ENCODE peak calls at places on chromosome 21, in four cellular contexts. O is HepG2, G is GM12878, Z is K562. B is an unnamed sample.

GRCh38 chr21:27212444-27212843 is 245.6 kb upstream of the ADAMTS5 start:
- DNase-seq in O (no peak), Z (no peak), G (no peak), B (no peak)

GRCh38 chr21:43190544-43191340 is 21.9 kb downstream of the CRYAA start:
- DNase-seq in O (no peak), G (no peak), Z (no peak), B (no peak)

GRCh38 chr21:37793660-37794059 is 122.6 kb downstream of the KCNJ6 start:
- DNase-seq in G (no peak), O (no peak), Z (no peak), B (no peak)

GRCh38 chr21:43740497-43741156 is 21.7 kb downstream of the PDXK start:
- DNase-seq in O (no peak), G (no peak), Z (no peak), B (peak)

GRCh38 chr21:44817914-44818635 is at the start of gene SUMO3:
- DNase-seq in Z (peak), O (peak), G (no peak), B (peak)

GRCh38 chr21:17191346-17191993 is 321.4 kb upstream of the CXADR start:
- DNase-seq in G (no peak), Z (no peak), O (no peak), B (no peak)

GRCh38 chr21:42794551-42794950 is 84.8 kb downstream of the WDR4 start:
- DNase-seq in O (no peak), Z (no peak), G (no peak), B (no peak)

GRCh38 chr21:31557956-31558838 is 101.3 kb upstream of the SOD1 start:
- DNase-seq in O (no peak), Z (no peak), G (no peak), B (peak)

GRCh38 chr21:17730782-17731181 is 88.4 kb downstream of the C21orf91 start:
- DNase-seq in O (no peak), G (no peak), Z (no peak), B (no peak)

GRCh38 chr21:27406297-27407009 is 439.6 kb upstream of the ADAMTS5 start:
- DNase-seq in Z (no peak), G (no peak), O (no peak), B (no peak)

GRCh38 chr21:42254631-42255030 is 35.7 kb downstream of the ABCG1 start:
- DNase-seq in O (no peak), Z (no peak), G (no peak), B (no peak)

GRCh38 chr21:44495641-44496040 is 40.3 kb downstream of the LRRC3 start:
- DNase-seq in G (no peak), Z (no peak), O (no peak), B (no peak)

GRCh38 chr21:44428281-44428942 is 26.9 kb upstream of the LRRC3 start:
- DNase-seq in O (peak), G (no peak), Z (peak), B (peak)

GRCh38 chr21:42495027-42495426 is 997 bp downstream of the RSPH1 start:
- DNase-seq in G (no peak), O (no peak), Z (no peak), B (no peak)

GRCh38 chr21:38386967-38387366 is 111.3 kb downstream of the ERG start:
- DNase-seq in Z (no peak), G (no peak), O (no peak), B (no peak)

GRCh38 chr21:15422761-15423160 is 307.0 kb upstream of the USP25 start:
- DNase-seq in G (no peak), O (no peak), Z (no peak), B (no peak)

GRCh38 chr21:37436180-37436579 is 69.6 kb downstream of the DYRK1A start:
- DNase-seq in G (no peak), O (no peak), Z (no peak), B (no peak)

GRCh38 chr21:21712761-21713558 is 714.8 kb downstream of the NCAM2 start:
- DNase-seq in G (no peak), O (no peak), Z (no peak), B (no peak)

GRCh38 chr21:22993822-22994574 is 1995.8 kb downstream of the NCAM2 start:
- DNase-seq in G (no peak), Z (no peak), O (no peak), B (no peak)

GRCh38 chr21:14683021-14683420 is 136.9 kb upstream of the SAMSN1 start:
- DNase-seq in O (no peak), Z (no peak), G (no peak), B (no peak)

GRCh38 chr21:27813750-27814149 is 846.9 kb upstream of the ADAMTS5 start:
- DNase-seq in G (no peak), Z (no peak), O (no peak), B (no peak)

GRCh38 chr21:43273708-43274021 is 104.9 kb downstream of the CRYAA start:
- DNase-seq in O (no peak), G (no peak), Z (no peak), B (no peak)

GRCh38 chr21:41508415-41509205 is 652 bp upstream of the TMPRSS2 start:
- DNase-seq in O (no peak), G (no peak), Z (no peak), B (no peak)

DNA sequence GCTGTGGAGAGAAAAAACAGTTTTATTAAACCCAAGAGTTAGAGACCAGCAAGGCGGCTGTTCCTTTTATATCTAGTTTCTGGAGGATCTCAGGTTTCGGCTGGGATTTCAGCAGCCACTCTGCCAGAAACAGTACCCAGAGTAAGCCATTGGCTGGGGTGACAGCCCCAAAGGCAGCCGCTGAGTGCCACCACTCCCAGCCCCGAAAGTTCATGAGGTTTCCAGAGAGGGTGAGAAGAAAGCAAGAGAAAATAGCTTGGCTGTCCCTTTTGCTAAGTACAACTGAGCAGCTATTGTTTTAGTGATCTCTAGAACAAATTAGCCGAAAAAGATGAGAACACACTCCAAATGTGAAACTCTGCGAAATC is 1.2 kb downstream of the SH3BGR start:
- DNase-seq in O (no peak), Z (no peak), G (no peak), B (no peak)
- TF ChIP-seq JUND in O (no peak), Z (no peak), G (no peak), B (no peak)

GRCh38 chr21:33080776-33081175 is 10.8 kb downstream of the OLIG1 start:
- DNase-seq in G (no peak), Z (no peak), O (no peak), B (no peak)
- TF ChIP-seq JUND in G (no peak), Z (no peak), O (no peak), B (no peak)

DNA sequence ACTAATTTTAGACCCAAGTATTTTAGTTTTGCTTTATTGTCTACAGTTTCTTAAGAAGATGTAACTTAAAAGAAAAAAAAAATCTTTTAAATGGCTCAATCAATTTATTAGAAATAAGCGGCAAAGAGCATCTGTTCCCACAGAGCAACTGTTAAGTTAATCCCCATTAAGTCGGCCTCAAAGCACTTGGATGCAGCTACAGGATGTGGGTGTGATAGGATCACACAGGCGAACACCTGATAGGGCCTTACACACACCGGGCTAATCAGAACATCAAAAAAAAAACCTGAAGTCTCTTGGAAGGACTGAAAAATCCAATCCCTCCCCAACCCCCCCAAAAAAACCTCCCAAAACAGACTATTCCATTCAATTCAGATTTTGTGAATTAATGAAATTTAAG is 23.0 kb downstream of the APP start:
- DNase-seq in Z (no peak), G (no peak), O (no peak), B (no peak)
- TF ChIP-seq JUND in Z (no peak), G (no peak), O (no peak), B (no peak)

GRCh38 chr21:33924766-33925100 is 9.1 kb upstream of the ATP5PO start:
- DNase-seq in G (no peak), Z (no peak), O (no peak), B (no peak)

GRCh38 chr21:33924079-33924765 is 8.6 kb upstream of the ATP5PO start:
- DNase-seq in G (peak), O (peak), Z (peak), B (peak)
- TF ChIP-seq JUND in G (no peak), O (no peak), Z (no peak), B (no peak)

GRCh38 chr21:45983981-45984551 is 2.5 kb downstream of the COL6A1 start:
- DNase-seq in Z (no peak), O (no peak), G (no peak), B (no peak)

GRCh38 chr21:45986316-45987051 is 4.9 kb downstream of the COL6A1 start:
- DNase-seq in G (no peak), Z (no peak), O (no peak), B (no peak)

GRCh38 chr21:45984584-45985095 is 3.1 kb downstream of the COL6A1 start:
- DNase-seq in G (no peak), O (no peak), Z (no peak), B (no peak)

GRCh38 chr21:45987121-45987711 is 5.6 kb downstream of the COL6A1 start:
- DNase-seq in O (no peak), Z (no peak), G (no peak), B (no peak)

GRCh38 chr21:45985471-45986315 is 4.1 kb downstream of the COL6A1 start:
- DNase-seq in O (no peak), G (no peak), Z (no peak), B (no peak)
- TF ChIP-seq JUND in O (no peak), G (no peak), Z (no peak), B (no peak)

GRCh38 chr21:36008505-36008904 is 51.8 kb downstream of the SETD4 start:
- DNase-seq in G (no peak), O (no peak), Z (no peak), B (no peak)

GRCh38 chr21:36005879-36006400 is 54.4 kb downstream of the SETD4 start:
- DNase-seq in Z (no peak), G (no peak), O (no peak), B (no peak)

GRCh38 chr21:36004441-36004840 is 55.9 kb downstream of the SETD4 start:
- DNase-seq in G (peak), O (no peak), Z (peak), B (no peak)

GRCh38 chr21:36010801-36011200 is 49.5 kb downstream of the SETD4 start:
- DNase-seq in G (no peak), Z (no peak), O (no peak), B (no peak)

DNA sequence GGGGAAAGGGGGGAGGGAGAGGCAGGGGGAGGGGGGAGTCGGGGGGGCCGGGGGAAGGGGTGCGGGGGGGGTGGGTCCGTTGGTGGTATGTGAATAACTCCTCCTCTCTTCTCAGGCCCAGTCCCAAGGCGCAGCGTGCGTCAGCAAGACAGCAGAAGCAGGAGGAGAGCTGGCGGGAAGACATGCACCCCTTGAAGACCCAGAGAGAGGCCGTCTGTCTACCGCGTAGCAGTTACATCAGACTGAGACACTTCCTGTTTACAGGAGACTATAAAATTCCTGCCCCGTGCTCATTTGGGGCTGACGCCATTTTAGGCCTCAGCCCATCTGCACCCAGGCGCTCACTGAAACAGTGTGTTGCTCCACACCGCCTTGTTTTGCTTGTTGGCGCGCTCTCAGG is 55.3 kb downstream of the SETD4 start:
- DNase-seq in O (no peak), G (no peak), Z (peak), B (no peak)
- TF ChIP-seq JUND in O (no peak), G (no peak), Z (no peak), B (no peak)

GRCh38 chr21:29018540-29018939 is 609 bp downstream of the RWDD2B start:
- DNase-seq in Z (peak), G (no peak), O (no peak), B (no peak)

GRCh38 chr21:29022141-29022540 is 2.3 kb upstream of the USP16 start:
- DNase-seq in Z (no peak), O (peak), G (no peak), B (no peak)

DNA sequence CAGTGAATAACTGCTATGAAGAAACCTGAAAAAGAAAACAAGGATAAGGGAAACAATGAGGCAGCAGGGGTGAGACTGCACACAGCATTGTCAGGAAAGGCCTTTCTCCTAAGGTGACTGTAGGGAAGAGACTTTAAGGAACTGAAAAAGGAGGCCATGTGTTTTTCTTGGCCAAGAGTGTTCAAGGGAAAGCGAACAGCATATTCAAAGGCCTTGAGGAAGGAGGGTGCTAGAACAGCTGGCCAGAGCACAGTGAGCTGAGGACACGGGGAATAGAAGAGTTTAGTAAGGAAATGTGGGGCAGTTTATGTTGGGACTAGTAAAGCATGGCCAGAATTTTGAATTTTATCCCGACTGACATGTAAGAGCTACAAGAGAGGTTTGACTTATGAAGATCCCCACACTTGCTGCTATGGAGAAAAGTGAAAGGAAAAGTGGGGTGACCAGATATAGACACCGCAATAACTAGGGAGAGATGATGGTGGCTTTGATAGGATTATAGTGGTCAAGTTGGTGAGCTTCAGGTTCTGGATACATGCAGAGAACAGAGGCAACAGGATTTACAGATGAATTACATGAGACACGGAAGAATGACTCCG is 1.4 kb downstream of the RWDD2B start:
- DNase-seq in O (no peak), Z (peak), G (no peak), B (no peak)
- TF ChIP-seq JUND in O (no peak), Z (no peak), G (no peak), B (no peak)

GRCh38 chr21:40351006-40351405 is 483.8 kb downstream of the PCP4 start:
- DNase-seq in Z (no peak), G (no peak), O (no peak), B (no peak)
- TF ChIP-seq JUND in Z (no peak), G (no peak), O (no peak), B (no peak)

DNA sequence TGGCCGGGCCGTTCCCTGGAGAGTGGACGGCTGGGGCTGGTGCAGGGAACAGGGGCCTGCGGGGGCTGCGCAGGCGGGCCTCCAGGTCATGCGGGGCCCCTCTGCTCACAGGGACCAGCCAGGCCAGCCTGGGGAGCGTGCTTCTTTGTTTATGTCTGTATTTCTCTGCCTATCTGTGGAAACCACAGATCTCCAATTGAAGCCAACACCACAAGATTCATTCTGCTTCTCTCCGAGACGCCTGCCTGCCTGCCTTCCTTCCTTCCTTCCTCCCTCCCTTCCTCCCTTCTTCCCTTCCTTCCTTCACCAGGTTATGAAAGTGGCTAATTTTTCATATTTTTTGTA is 39.9 kb upstream of the HMGN1 start:
- DNase-seq in O (no peak), Z (no peak), G (no peak), B (no peak)
- TF ChIP-seq JUND in O (no peak), Z (no peak), G (no peak), B (no peak)

B was measured in T47D.